ENCODE peak calls at places on chromosome 9, in nine cellular contexts. One of them, this sample, is unnamed.

GRCh38 chr9:14165376-14166035 is 148.4 kb downstream of the NFIB start:
- DNase-seq in heart left ventricle: no peak
- DNase-seq in HCT116: no peak
- DNase-seq in mammary epithelial cell: peak
- DNase-seq in cardiac fibroblast: peak
- DNase-seq in right lobe of liver: no peak
- DNase-seq in osteocyte: no peak
- DNase-seq in cardiac muscle cell: no peak
- DNase-seq in stomach: no peak
- DNase-seq in this sample: no peak

GRCh38 chr9:131149678-131150033 is 24.3 kb downstream of the NUP214 start:
- DNase-seq in heart left ventricle: no peak
- DNase-seq in HCT116: no peak
- DNase-seq in mammary epithelial cell: no peak
- DNase-seq in cardiac fibroblast: no peak
- DNase-seq in right lobe of liver: no peak
- DNase-seq in osteocyte: no peak
- DNase-seq in cardiac muscle cell: no peak
- DNase-seq in stomach: no peak
- DNase-seq in this sample: no peak

GRCh38 chr9:105188746-105189145 is 55.7 kb upstream of the SLC44A1 start:
- DNase-seq in heart left ventricle: no peak
- DNase-seq in HCT116: no peak
- DNase-seq in mammary epithelial cell: no peak
- DNase-seq in cardiac fibroblast: no peak
- DNase-seq in right lobe of liver: no peak
- DNase-seq in osteocyte: no peak
- DNase-seq in cardiac muscle cell: no peak
- DNase-seq in stomach: no peak
- DNase-seq in this sample: no peak

GRCh38 chr9:99497641-99498040 is 275.6 kb downstream of the SEC61B start:
- DNase-seq in heart left ventricle: no peak
- DNase-seq in HCT116: no peak
- DNase-seq in mammary epithelial cell: peak
- DNase-seq in cardiac fibroblast: no peak
- DNase-seq in right lobe of liver: no peak
- DNase-seq in osteocyte: no peak
- DNase-seq in cardiac muscle cell: no peak
- DNase-seq in stomach: no peak
- DNase-seq in this sample: no peak

GRCh38 chr9:69632768-69633167 is 39.4 kb downstream of the APBA1 start:
- DNase-seq in heart left ventricle: no peak
- DNase-seq in HCT116: no peak
- DNase-seq in mammary epithelial cell: no peak
- DNase-seq in cardiac fibroblast: no peak
- DNase-seq in right lobe of liver: no peak
- DNase-seq in osteocyte: no peak
- DNase-seq in cardiac muscle cell: no peak
- DNase-seq in stomach: no peak
- DNase-seq in this sample: no peak

GRCh38 chr9:21685502-21685901 is 116.9 kb upstream of the MTAP start:
- DNase-seq in heart left ventricle: no peak
- DNase-seq in HCT116: no peak
- DNase-seq in mammary epithelial cell: no peak
- DNase-seq in cardiac fibroblast: no peak
- DNase-seq in right lobe of liver: no peak
- DNase-seq in osteocyte: no peak
- DNase-seq in cardiac muscle cell: no peak
- DNase-seq in stomach: no peak
- DNase-seq in this sample: no peak

GRCh38 chr9:121246821-121247511 is 21.0 kb upstream of the GSN start:
- DNase-seq in heart left ventricle: peak
- DNase-seq in HCT116: no peak
- DNase-seq in mammary epithelial cell: peak
- DNase-seq in cardiac fibroblast: peak
- DNase-seq in right lobe of liver: no peak
- DNase-seq in osteocyte: no peak
- DNase-seq in cardiac muscle cell: no peak
- DNase-seq in stomach: no peak
- DNase-seq in this sample: no peak

GRCh38 chr9:136085815-136086212 is 9.3 kb downstream of the NACC2 start:
- DNase-seq in heart left ventricle: peak
- DNase-seq in HCT116: no peak
- DNase-seq in mammary epithelial cell: no peak
- DNase-seq in cardiac fibroblast: no peak
- DNase-seq in right lobe of liver: peak
- DNase-seq in osteocyte: no peak
- DNase-seq in cardiac muscle cell: no peak
- DNase-seq in stomach: peak
- DNase-seq in this sample: peak

GRCh38 chr9:112868461-112868860 is 22.2 kb downstream of the SLC46A2 start:
- DNase-seq in heart left ventricle: no peak
- DNase-seq in HCT116: no peak
- DNase-seq in mammary epithelial cell: no peak
- DNase-seq in cardiac fibroblast: no peak
- DNase-seq in right lobe of liver: no peak
- DNase-seq in osteocyte: no peak
- DNase-seq in cardiac muscle cell: no peak
- DNase-seq in stomach: no peak
- DNase-seq in this sample: no peak

GRCh38 chr9:9625248-9625647 is 987.6 kb downstream of the PTPRD start:
- DNase-seq in heart left ventricle: no peak
- DNase-seq in HCT116: no peak
- DNase-seq in mammary epithelial cell: no peak
- DNase-seq in cardiac fibroblast: no peak
- DNase-seq in right lobe of liver: no peak
- DNase-seq in osteocyte: no peak
- DNase-seq in cardiac muscle cell: no peak
- DNase-seq in stomach: no peak
- DNase-seq in this sample: no peak

GRCh38 chr9:112535811-112536210 is 49.2 kb downstream of the KIAA1958 start:
- DNase-seq in heart left ventricle: no peak
- DNase-seq in HCT116: no peak
- DNase-seq in mammary epithelial cell: no peak
- DNase-seq in cardiac fibroblast: peak
- DNase-seq in right lobe of liver: no peak
- DNase-seq in osteocyte: no peak
- DNase-seq in cardiac muscle cell: no peak
- DNase-seq in stomach: no peak
- DNase-seq in this sample: no peak

GRCh38 chr9:123541441-123541840 is 185.4 kb downstream of the CRB2 start:
- DNase-seq in heart left ventricle: no peak
- DNase-seq in HCT116: no peak
- DNase-seq in mammary epithelial cell: no peak
- DNase-seq in cardiac fibroblast: no peak
- DNase-seq in right lobe of liver: no peak
- DNase-seq in osteocyte: no peak
- DNase-seq in cardiac muscle cell: no peak
- DNase-seq in stomach: no peak
- DNase-seq in this sample: no peak

GRCh38 chr9:95104966-95105365 is 212.5 kb downstream of the FANCC start:
- DNase-seq in heart left ventricle: peak
- DNase-seq in HCT116: no peak
- DNase-seq in mammary epithelial cell: no peak
- DNase-seq in cardiac fibroblast: no peak
- DNase-seq in right lobe of liver: no peak
- DNase-seq in osteocyte: no peak
- DNase-seq in cardiac muscle cell: no peak
- DNase-seq in stomach: no peak
- DNase-seq in this sample: no peak

GRCh38 chr9:95102572-95102971 is 214.9 kb downstream of the FANCC start:
- DNase-seq in heart left ventricle: peak
- DNase-seq in HCT116: no peak
- DNase-seq in mammary epithelial cell: no peak
- DNase-seq in cardiac fibroblast: no peak
- DNase-seq in right lobe of liver: no peak
- DNase-seq in osteocyte: no peak
- DNase-seq in cardiac muscle cell: no peak
- DNase-seq in stomach: no peak
- DNase-seq in this sample: no peak

GRCh38 chr9:95105519-95106287 is 211.8 kb downstream of the FANCC start:
- DNase-seq in heart left ventricle: no peak
- DNase-seq in HCT116: no peak
- DNase-seq in mammary epithelial cell: peak
- DNase-seq in cardiac fibroblast: no peak
- DNase-seq in right lobe of liver: no peak
- DNase-seq in osteocyte: no peak
- DNase-seq in cardiac muscle cell: no peak
- DNase-seq in stomach: no peak
- DNase-seq in this sample: no peak

GRCh38 chr9:95103385-95104087 is 214.0 kb downstream of the FANCC start:
- DNase-seq in heart left ventricle: peak
- DNase-seq in HCT116: no peak
- DNase-seq in mammary epithelial cell: no peak
- DNase-seq in cardiac fibroblast: no peak
- DNase-seq in right lobe of liver: no peak
- DNase-seq in osteocyte: no peak
- DNase-seq in cardiac muscle cell: no peak
- DNase-seq in stomach: no peak
- DNase-seq in this sample: no peak

DNA sequence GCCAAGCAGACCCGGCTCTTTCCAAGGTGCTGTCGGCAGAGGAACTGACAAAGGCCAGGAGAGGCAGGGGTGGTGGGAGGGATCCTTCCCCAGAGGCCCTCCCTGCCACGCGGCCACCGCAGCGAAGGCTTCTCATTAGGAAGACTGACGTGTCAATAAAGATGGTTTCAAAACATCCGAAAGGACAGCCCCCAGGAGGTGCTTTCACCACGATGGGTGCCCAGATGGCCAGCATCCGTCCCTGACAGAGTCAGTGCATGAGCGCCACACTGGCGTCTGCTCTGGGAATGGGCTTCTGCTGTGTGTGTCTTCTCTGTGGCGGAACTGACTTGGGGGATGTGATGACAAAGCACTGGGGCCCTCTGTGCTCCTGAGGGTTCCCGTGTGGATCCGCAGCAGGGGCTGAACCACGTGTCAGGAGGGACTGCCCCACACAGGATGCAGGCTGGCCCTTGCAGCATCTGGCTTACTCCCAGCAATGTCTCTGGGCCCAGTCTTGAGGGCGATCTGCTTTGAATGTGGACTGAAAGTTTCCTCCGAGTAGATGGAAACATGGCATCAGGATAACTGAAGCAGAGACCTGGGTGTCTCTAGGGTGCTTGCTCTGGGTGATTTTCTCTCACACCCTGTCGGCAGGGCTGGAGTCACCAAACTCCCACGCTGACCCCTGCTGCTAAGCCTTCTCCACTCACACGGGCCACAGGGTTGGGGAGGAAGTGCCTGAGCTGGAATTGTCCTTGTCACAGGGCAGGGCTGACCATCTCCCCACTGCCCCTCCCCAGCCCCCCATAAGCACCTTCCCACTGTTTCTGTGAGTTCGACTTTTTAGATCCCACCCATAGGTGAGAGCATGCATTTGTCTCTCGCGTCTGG is 213.2 kb downstream of the FANCC start:
- DNase-seq in heart left ventricle: peak
- DNase-seq in HCT116: no peak
- DNase-seq in mammary epithelial cell: no peak
- DNase-seq in cardiac fibroblast: no peak
- DNase-seq in right lobe of liver: no peak
- DNase-seq in osteocyte: no peak
- DNase-seq in cardiac muscle cell: no peak
- DNase-seq in stomach: no peak
- DNase-seq in this sample: no peak
- TF ChIP-seq CTCF in heart left ventricle: no peak
- TF ChIP-seq CTCF in HCT116: no peak
- TF ChIP-seq CTCF in mammary epithelial cell: no peak
- TF ChIP-seq CTCF in cardiac fibroblast: no peak
- TF ChIP-seq CTCF in right lobe of liver: no peak
- TF ChIP-seq CTCF in osteocyte: no peak
- TF ChIP-seq CTCF in cardiac muscle cell: no peak
- TF ChIP-seq CTCF in stomach: no peak
- TF ChIP-seq CTCF in this sample: no peak

DNA sequence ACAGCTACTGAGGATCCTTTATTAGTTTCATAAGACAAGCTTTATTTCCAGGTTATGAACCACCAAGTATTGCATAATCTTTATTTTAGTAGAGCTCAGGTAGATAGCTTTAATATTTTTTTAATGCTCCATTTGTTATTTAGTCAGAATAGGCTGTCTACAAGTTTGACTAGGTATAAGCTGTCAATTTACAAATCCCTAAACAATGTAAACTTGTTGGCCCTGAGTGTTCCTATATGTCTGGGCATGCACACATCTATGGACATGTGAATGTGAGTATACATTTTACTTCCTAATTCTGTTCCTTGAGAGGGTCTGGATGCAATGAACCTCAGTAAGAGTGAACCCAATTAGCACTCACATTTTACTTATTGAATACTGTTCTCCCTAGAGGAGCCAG is 722.2 kb upstream of the PTPRD start:
- DNase-seq in heart left ventricle: no peak
- DNase-seq in HCT116: no peak
- DNase-seq in mammary epithelial cell: no peak
- DNase-seq in cardiac fibroblast: no peak
- DNase-seq in right lobe of liver: no peak
- DNase-seq in osteocyte: no peak
- DNase-seq in cardiac muscle cell: no peak
- DNase-seq in stomach: no peak
- DNase-seq in this sample: no peak
- TF ChIP-seq CTCF in heart left ventricle: no peak
- TF ChIP-seq CTCF in HCT116: no peak
- TF ChIP-seq CTCF in mammary epithelial cell: no peak
- TF ChIP-seq CTCF in cardiac fibroblast: no peak
- TF ChIP-seq CTCF in right lobe of liver: no peak
- TF ChIP-seq CTCF in osteocyte: no peak
- TF ChIP-seq CTCF in cardiac muscle cell: no peak
- TF ChIP-seq CTCF in stomach: no peak
- TF ChIP-seq CTCF in this sample: no peak

DNA sequence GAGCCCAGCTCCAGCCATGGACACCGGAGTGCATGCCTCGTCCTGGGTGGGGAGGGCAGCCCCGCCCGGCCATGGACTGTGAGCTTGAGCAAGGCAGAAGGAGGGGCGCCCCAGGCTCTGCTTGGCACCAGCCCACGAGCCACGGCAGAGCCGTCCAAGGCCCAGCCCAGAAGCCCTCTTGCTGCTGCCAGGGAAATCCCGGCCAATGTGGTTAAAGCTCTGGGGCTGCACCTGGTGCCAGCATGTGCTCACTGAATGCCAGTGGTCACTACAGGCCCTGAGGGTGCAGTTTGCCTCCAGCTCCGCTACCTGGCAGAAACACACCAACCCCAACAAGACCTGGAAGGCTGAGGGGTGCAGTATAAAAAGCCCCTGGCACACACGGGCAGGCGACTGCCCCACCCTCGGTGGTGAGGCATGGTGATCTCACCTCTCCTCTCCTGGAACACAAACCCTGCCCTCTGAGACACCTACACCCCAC is 11.8 kb downstream of the BRD3 start:
- DNase-seq in heart left ventricle: peak
- DNase-seq in HCT116: no peak
- DNase-seq in mammary epithelial cell: peak
- DNase-seq in cardiac fibroblast: peak
- DNase-seq in right lobe of liver: peak
- DNase-seq in osteocyte: no peak
- DNase-seq in cardiac muscle cell: no peak
- DNase-seq in stomach: peak
- DNase-seq in this sample: peak
- TF ChIP-seq CTCF in heart left ventricle: no peak
- TF ChIP-seq CTCF in HCT116: no peak
- TF ChIP-seq CTCF in mammary epithelial cell: peak
- TF ChIP-seq CTCF in cardiac fibroblast: no peak
- TF ChIP-seq CTCF in right lobe of liver: no peak
- TF ChIP-seq CTCF in osteocyte: no peak
- TF ChIP-seq CTCF in cardiac muscle cell: no peak
- TF ChIP-seq CTCF in stomach: no peak
- TF ChIP-seq CTCF in this sample: no peak

GRCh38 chr9:1919229-1919628 is 95.9 kb upstream of the SMARCA2 start:
- DNase-seq in heart left ventricle: no peak
- DNase-seq in HCT116: no peak
- DNase-seq in mammary epithelial cell: no peak
- DNase-seq in cardiac fibroblast: no peak
- DNase-seq in right lobe of liver: no peak
- DNase-seq in osteocyte: no peak
- DNase-seq in cardiac muscle cell: no peak
- DNase-seq in stomach: no peak
- DNase-seq in this sample: no peak
- TF ChIP-seq CTCF in heart left ventricle: no peak
- TF ChIP-seq CTCF in HCT116: no peak
- TF ChIP-seq CTCF in mammary epithelial cell: no peak
- TF ChIP-seq CTCF in cardiac fibroblast: no peak
- TF ChIP-seq CTCF in right lobe of liver: no peak
- TF ChIP-seq CTCF in osteocyte: no peak
- TF ChIP-seq CTCF in cardiac muscle cell: no peak
- TF ChIP-seq CTCF in stomach: no peak
- TF ChIP-seq CTCF in this sample: no peak